ENCODE peak calls at places on chromosomes 5 and 9, in ten cellular contexts. E is kidney, W is fibroblast of lung, V is astrocyte, Z is mesenchymal stem cell, I is Caco-2, B is ovary, G is body of pancreas, M is right lobe of liver, L is cardiac muscle cell. K is an unnamed sample. For H3K9me3, the result is how much of the 10 kb centered on the place peaks cover.

GRCh38 chr9:28927711-28928110 is 1354.4 kb upstream of the C9orf72 start:
- DNase-seq in E (no peak), W (no peak), V (no peak), Z (no peak), I (no peak), B (no peak), G (no peak), M (no peak), L (no peak), K (no peak)

GRCh38 chr5:68554566-68555279 is 339.2 kb downstream of the PIK3R1 start:
- DNase-seq in E (peak), W (peak), V (peak), Z (peak), I (no peak), B (no peak), G (peak), M (peak), L (no peak), K (peak)

GRCh38 chr5:35230043-35230611 is at the start of gene PRLR:
- DNase-seq in E (peak), W (peak), V (no peak), Z (peak), I (peak), B (peak), G (peak), M (peak), L (peak), K (peak)

GRCh38 chr9:129352157-129352870 is 174.3 kb upstream of the IER5L start:
- DNase-seq in E (peak), W (no peak), V (no peak), Z (no peak), I (no peak), B (peak), G (no peak), M (peak), L (peak), K (no peak)

GRCh38 chr9:111632051-111632450 is 917 bp downstream of the DNAJC25 start:
- DNase-seq in E (no peak), W (peak), V (no peak), Z (peak), I (no peak), B (no peak), G (no peak), M (no peak), L (no peak), K (peak)

GRCh38 chr9:111992523-111992922 is 95.9 kb downstream of the UGCG start:
- DNase-seq in E (no peak), W (peak), V (peak), Z (peak), I (no peak), B (no peak), G (no peak), M (no peak), L (no peak), K (peak)

GRCh38 chr9:8703904-8704303 is 904.3 kb upstream of the DMAC1 start:
- DNase-seq in E (no peak), W (no peak), V (no peak), Z (no peak), I (no peak), B (no peak), G (no peak), M (no peak), L (no peak), K (no peak)

GRCh38 chr5:174140452-174140851 is 94.9 kb downstream of the NSG2 start:
- DNase-seq in E (no peak), W (no peak), V (no peak), Z (no peak), I (no peak), B (no peak), G (no peak), M (no peak), L (no peak), K (no peak)

GRCh38 chr5:93407470-93407869 is 173.5 kb downstream of the NR2F1-AS1 start:
- DNase-seq in E (no peak), W (no peak), V (no peak), Z (no peak), I (no peak), B (no peak), G (no peak), M (no peak), L (no peak), K (no peak)

GRCh38 chr5:25064306-25064705 is 419.5 kb upstream of the CDH10 start:
- DNase-seq in E (no peak), W (no peak), V (no peak), Z (no peak), I (no peak), B (no peak), G (no peak), M (no peak), L (no peak), K (no peak)

GRCh38 chr5:177310332-177310731 is 1.4 kb downstream of the MXD3 start:
- DNase-seq in E (peak), W (no peak), V (no peak), Z (no peak), I (no peak), B (no peak), G (no peak), M (peak), L (no peak), K (no peak)

GRCh38 chr9:89677696-89678393 is 73.0 kb downstream of the GADD45G start:
- DNase-seq in E (no peak), W (peak), V (no peak), Z (no peak), I (no peak), B (peak), G (peak), M (no peak), L (no peak), K (no peak)

GRCh38 chr9:118643118-118643517 is 726.1 kb downstream of the BRINP1 start:
- DNase-seq in E (peak), W (no peak), V (peak), Z (peak), I (no peak), B (no peak), G (peak), M (no peak), L (peak), K (peak)

GRCh38 chr5:9249231-9249630 is 296.6 kb downstream of the SEMA5A start:
- DNase-seq in E (no peak), W (no peak), V (no peak), Z (no peak), I (no peak), B (no peak), G (no peak), M (no peak), L (no peak), K (no peak)

DNA sequence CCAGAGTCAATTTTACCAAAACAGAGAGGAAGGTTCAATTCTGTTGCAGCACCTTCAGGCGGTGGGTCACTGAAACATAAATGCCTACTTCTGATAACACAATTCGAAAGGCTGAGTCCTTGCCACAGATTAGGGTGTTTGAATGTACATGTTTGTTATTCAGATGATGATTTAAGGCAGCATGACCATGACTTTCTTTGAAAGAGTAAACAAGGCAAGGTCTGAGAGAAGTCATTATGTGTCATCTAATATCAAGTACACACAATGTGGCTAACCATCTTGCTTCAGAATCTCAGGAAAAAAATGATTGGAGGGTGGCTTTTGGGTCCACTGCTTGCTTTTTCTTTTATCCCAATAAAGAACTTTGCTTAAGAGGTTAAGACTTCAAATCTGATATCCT is 457.5 kb downstream of the TAF11L14 start:
- DNase-seq in E (no peak), W (no peak), V (no peak), Z (no peak), I (no peak), B (no peak), G (no peak), M (no peak), L (no peak), K (no peak)
- H3K9me3 ChIP-seq in E (under half), W (under half), V (under half), Z (under half), I (under half), B (under half), G (under half), M (under half), L (under half), K (under half)

DNA sequence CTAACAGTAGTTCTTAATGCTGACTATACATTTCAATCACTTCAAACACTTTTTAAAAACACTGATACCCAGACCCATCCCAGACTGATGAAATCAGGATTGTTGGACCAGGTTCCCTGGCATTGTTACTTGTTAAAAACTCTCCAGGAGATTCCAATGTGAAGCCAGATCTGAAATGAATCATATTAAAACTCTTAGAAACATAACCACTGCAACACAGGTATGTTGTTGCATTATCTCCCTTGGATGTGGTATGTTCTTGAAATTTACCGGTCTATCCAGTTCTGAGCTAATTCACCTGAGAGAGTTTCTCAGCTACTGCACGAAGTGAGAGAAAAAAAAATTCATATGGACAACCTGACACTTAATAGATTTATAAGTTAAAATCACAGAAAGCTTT is 21.8 kb downstream of the MEF2C start:
- DNase-seq in E (no peak), W (no peak), V (no peak), Z (no peak), I (no peak), B (no peak), G (no peak), M (no peak), L (no peak), K (no peak)
- H3K9me3 ChIP-seq in E (under half), W (under half), V (under half), Z (under half), I (under half), B (under half), G (under half), M (under half), L (under half), K (under half)

GRCh38 chr9:65432722-65433323 is 147.8 kb upstream of the FOXD4L5 start:
- DNase-seq in E (no peak), W (no peak), V (no peak), Z (no peak), I (no peak), B (no peak), G (no peak), M (no peak), L (no peak), K (no peak)
- H3K9me3 ChIP-seq in E (under half), W (under half), V (under half), Z (under half), I (under half), B (under half), G (under half), M (under half), L (under half), K (under half)

GRCh38 chr9:122527193-122527592 is at the start of gene OR1N1:
- DNase-seq in E (no peak), W (no peak), V (no peak), Z (no peak), I (no peak), B (no peak), G (no peak), M (no peak), L (no peak), K (no peak)

DNA sequence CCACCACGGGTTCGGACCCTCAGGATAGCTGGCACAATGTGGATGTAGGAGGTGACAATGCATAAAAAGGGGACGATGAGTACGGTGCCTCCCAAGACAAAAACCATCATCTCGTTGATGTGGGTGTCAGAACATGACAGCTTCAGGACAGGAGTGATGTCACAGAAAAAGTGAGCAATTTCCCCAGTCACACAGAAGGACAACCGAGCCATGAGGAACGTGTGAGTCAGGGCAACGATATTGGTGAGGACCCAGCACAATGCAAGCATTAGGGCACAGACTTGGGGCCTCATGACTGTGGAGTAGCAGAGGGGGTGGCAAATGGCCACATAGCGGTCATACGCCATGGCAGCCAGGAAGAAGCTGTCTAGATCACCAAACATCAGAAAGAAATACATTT is 491 bp downstream of the OR1N1 start:
- DNase-seq in E (no peak), W (no peak), V (no peak), Z (no peak), I (no peak), B (no peak), G (no peak), M (no peak), L (no peak), K (no peak)
- H3K9me3 ChIP-seq in E (under half), W (under half), V (under half), Z (under half), I (under half), B (under half), G (under half), M (under half), L (under half), K (under half)

GRCh38 chr5:141869514-141869913 is 8.7 kb downstream of the PCDH1 start:
- DNase-seq in E (peak), W (no peak), V (no peak), Z (no peak), I (no peak), B (no peak), G (no peak), M (no peak), L (no peak), K (no peak)
- H3K9me3 ChIP-seq in E (under half), W (under half), V (under half), Z (under half), I (under half), B (under half), G (under half), M (under half), L (under half), K (under half)

GRCh38 chr9:132151118-132151517 is 10.7 kb upstream of the NTNG2 start:
- DNase-seq in E (no peak), W (no peak), V (no peak), Z (no peak), I (no peak), B (no peak), G (no peak), M (no peak), L (no peak), K (no peak)
- H3K9me3 ChIP-seq in E (under half), W (under half), V (under half), Z (under half), I (under half), B (under half), G (under half), M (under half), L (under half), K (under half)

DNA sequence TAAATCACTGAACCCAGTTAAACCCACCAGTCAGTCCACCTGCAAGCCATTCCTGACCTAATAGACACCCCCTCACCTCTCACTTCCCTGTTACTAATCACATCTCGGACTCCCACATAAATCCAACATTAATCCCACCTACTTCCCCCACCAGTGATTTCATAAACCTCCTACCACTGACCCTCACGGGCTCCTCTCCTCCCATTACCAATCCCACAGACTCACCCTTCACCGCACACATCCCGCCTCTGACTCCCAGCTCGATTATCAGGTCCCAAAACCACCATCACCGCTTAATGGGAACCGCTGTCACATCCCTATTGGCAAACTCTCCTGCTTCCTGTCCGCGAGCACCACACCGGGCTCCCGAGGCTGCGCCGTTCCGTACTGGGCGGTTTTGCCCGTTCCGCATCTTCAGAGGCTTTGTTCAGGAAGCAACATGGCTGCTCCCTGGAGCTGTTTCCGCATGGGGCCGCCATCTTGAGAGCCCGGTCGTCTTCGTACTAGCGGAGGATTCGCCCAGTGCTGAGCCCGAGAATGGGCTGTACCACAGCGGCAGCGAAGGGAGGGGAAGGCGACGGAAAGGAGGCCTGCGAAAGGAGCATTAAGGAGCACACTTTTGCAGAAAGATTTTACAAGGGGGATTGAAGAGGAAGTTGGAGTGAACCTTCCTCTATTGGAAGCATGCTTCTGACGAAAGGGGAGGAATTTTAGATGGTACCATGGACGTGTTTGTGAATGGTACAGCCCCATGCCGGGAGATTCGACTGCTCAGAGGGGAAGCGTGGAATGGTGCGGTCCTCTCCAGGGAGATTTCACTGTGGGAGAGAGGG is at the start of gene ZNF300:
- DNase-seq in E (peak), W (peak), V (peak), Z (peak), I (peak), B (peak), G (peak), M (peak), L (peak), K (peak)
- H3K9me3 ChIP-seq in E (under half), W (under half), V (under half), Z (half or more), I (under half), B (under half), G (under half), M (under half), L (under half), K (half or more)

GRCh38 chr9:5002811-5003210 is 17.7 kb downstream of the JAK2 start:
- DNase-seq in E (no peak), W (peak), V (no peak), Z (no peak), I (no peak), B (no peak), G (no peak), M (no peak), L (no peak), K (peak)
- H3K9me3 ChIP-seq in E (under half), W (under half), V (under half), Z (under half), I (under half), B (under half), G (under half), M (under half), L (under half), K (under half)

GRCh38 chr5:3281346-3281745 is 314.3 kb upstream of the IRX1 start:
- DNase-seq in E (no peak), W (no peak), V (no peak), Z (no peak), I (no peak), B (no peak), G (no peak), M (no peak), L (no peak), K (no peak)
- H3K9me3 ChIP-seq in E (under half), W (under half), V (under half), Z (under half), I (under half), B (under half), G (under half), M (under half), L (under half), K (under half)